ENCODE peak calls at places on chromosomes 7 and 10, in six cellular contexts. G is ovary, A is stomach, I is upper lobe of left lung, S is transverse colon, Y is A549. N is an unnamed sample. For H3K4me1, the result is how much of the 10 kb centered on the place peaks cover.

GRCh38 chr10:49768329-49768728 is 6.2 kb upstream of the OGDHL start:
- DNase-seq in A (no peak), G (no peak), S (no peak), Y (no peak), I (peak), N (no peak)

GRCh38 chr10:61749271-61749670 is 86.5 kb downstream of the CABCOCO1 start:
- DNase-seq in A (no peak), Y (no peak), S (no peak), G (no peak), I (no peak), N (no peak)

GRCh38 chr7:94041529-94041928 is 37.4 kb upstream of the BET1 start:
- DNase-seq in G (no peak), Y (no peak), A (no peak), S (no peak), I (no peak), N (no peak)

GRCh38 chr10:131943021-131943814 is 38.5 kb downstream of the BNIP3 start:
- DNase-seq in A (peak), Y (peak), G (no peak), I (no peak), S (no peak), N (no peak)

GRCh38 chr7:7761974-7762769 is 43.8 kb upstream of the RPA3 start:
- DNase-seq in G (no peak), S (no peak), A (no peak), I (no peak), Y (no peak), N (no peak)

GRCh38 chr10:24618401-24618800 is 105.3 kb downstream of the ARHGAP21 start:
- DNase-seq in I (no peak), G (no peak), Y (no peak), S (no peak), A (no peak), N (no peak)

GRCh38 chr7:81549484-81550016 is 220.3 kb downstream of the HGF start:
- DNase-seq in G (no peak), S (no peak), A (no peak), Y (no peak), I (no peak), N (no peak)

GRCh38 chr10:59880976-59881510 is 25.3 kb downstream of the CCDC6 start:
- DNase-seq in I (no peak), S (no peak), Y (no peak), A (no peak), G (no peak), N (no peak)

GRCh38 chr10:70302292-70302691 is 18.5 kb upstream of the NPFFR1 start:
- DNase-seq in S (no peak), Y (no peak), A (no peak), G (no peak), I (no peak), N (no peak)

GRCh38 chr7:831596-832291 is 532 bp upstream of the SUN1 start:
- DNase-seq in G (no peak), S (no peak), Y (peak), A (no peak), I (no peak), N (no peak)

GRCh38 chr7:127484954-127485353 is 92.4 kb upstream of the ZNF800 start:
- DNase-seq in G (no peak), A (no peak), I (peak), Y (no peak), S (no peak), N (no peak)

GRCh38 chr10:69492746-69493462 is 41.6 kb downstream of the TSPAN15 start:
- DNase-seq in G (no peak), I (no peak), Y (no peak), A (no peak), S (no peak), N (no peak)

GRCh38 chr7:50805425-50806130 is 22.9 kb upstream of the GRB10 start:
- DNase-seq in A (no peak), I (no peak), S (no peak), G (no peak), Y (no peak), N (no peak)

GRCh38 chr10:79044846-79045245 is 23.9 kb upstream of the ZMIZ1 start:
- DNase-seq in A (no peak), S (no peak), I (no peak), G (peak), Y (no peak), N (no peak)

GRCh38 chr7:94763268-94763667 is 107.3 kb upstream of the SGCE start:
- DNase-seq in A (no peak), S (no peak), G (no peak), Y (no peak), I (no peak), N (no peak)

GRCh38 chr7:77368974-77369373 is 47.2 kb downstream of the GSAP start:
- DNase-seq in I (no peak), S (no peak), A (no peak), G (no peak), Y (no peak), N (no peak)

GRCh38 chr10:450463-450862 is 239.0 kb downstream of the DIP2C start:
- DNase-seq in G (no peak), A (no peak), Y (no peak), S (no peak), I (no peak), N (no peak)

GRCh38 chr7:101162551-101163280 is 2.7 kb downstream of the VGF start:
- DNase-seq in G (no peak), S (peak), Y (no peak), I (peak), A (no peak), N (no peak)

GRCh38 chr7:84614821-84615506 is 420.4 kb upstream of the SEMA3A start:
- DNase-seq in G (no peak), A (no peak), S (no peak), I (no peak), Y (no peak), N (no peak)

GRCh38 chr10:35127289-35127891 is 744 bp downstream of the CREM start:
- DNase-seq in I (no peak), G (peak), Y (peak), S (peak), A (peak), N (peak)

GRCh38 chr10:35633006-35633980 is 8.8 kb downstream of the FZD8 start:
- DNase-seq in S (no peak), Y (no peak), A (no peak), G (no peak), I (no peak), N (no peak)

DNA sequence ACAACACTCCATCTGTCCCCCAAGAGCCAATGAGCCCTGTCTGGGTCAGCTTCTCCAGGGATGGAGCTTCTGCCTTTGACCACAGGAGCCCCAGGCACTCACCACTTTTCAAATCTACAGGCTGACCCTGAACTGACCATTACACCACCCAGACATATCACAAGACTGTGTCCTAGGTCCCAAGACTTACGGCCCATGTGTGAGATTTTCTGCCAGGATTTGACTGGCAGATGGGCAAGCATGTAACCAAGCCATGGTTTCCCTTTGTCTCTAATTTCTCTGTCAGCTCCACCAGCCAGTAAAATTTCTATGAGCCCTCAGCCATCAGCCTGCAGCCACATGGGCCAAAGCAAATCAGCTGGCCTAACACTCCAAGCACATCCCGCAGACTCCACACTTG is 92.5 kb downstream of the SH3PXD2A start:
- DNase-seq in A (no peak), Y (no peak), S (no peak), I (no peak), G (no peak), N (no peak)
- H3K4me1 ChIP-seq in A (half or more), Y (half or more), S (under half), I (half or more), G (under half), N (half or more)

DNA sequence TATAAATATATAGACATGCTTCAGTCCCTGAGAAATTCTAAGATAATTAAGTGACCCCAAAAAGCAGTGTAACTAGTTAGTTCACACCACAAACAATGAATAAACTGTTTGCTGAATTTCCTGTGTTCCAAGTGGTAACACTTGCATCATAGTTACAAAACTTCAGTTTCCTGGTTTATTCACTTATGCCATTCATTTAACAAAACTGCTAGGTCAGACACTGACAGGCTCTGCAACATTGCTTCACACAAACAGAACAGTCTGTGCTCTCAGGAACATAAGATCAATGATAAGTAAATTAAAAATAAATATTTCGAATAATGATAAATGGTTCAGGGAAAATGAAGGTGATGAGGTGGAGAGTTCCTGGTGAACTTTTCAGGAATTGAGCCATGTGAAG is 133.3 kb upstream of the NAMPT start:
- DNase-seq in G (no peak), Y (no peak), A (no peak), S (no peak), I (no peak), N (no peak)
- TF ChIP-seq EP300 in G (peak), Y (no peak), A (peak), S (peak), I (peak), N (peak)

DNA sequence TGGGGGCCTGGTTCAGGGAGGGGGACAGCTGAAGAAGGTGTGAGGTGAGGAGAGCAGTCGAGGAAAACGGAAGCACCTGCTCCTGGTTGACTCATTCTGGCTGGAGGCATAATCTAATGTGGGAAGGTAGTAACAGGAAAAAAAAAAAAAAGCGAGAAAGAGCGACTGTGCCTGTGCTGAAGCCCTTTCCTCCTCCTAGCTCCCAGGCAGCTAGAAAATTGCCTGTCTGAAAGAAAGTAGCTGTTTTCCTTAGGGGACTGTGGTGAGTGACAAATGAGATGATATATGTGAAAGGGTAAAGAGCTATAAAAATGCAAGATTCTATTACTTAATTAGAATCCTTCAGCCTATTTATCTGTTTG is 4.9 kb upstream of the MEST start:
- DNase-seq in S (no peak), G (no peak), I (no peak), Y (no peak), A (no peak), N (no peak)
- H3K27ac ChIP-seq in S (peak), G (peak), I (no peak), Y (peak), A (peak), N (no peak)

GRCh38 chr7:129832701-129833227 is 120.0 kb downstream of the UBE2H start:
- DNase-seq in S (no peak), A (no peak), G (no peak), I (no peak), Y (no peak), N (no peak)
- H3K4me1 ChIP-seq in S (under half), A (under half), G (under half), I (under half), Y (under half), N (under half)

GRCh38 chr10:72259491-72260214 is 14.1 kb upstream of the DDIT4 start:
- DNase-seq in G (no peak), Y (no peak), I (no peak), S (no peak), A (no peak), N (no peak)

GRCh38 chr10:72260215-72260587 is 13.5 kb upstream of the DDIT4 start:
- DNase-seq in S (peak), A (peak), I (no peak), Y (no peak), G (no peak), N (no peak)

GRCh38 chr10:72261323-72262018 is 12.3 kb upstream of the DDIT4 start:
- DNase-seq in I (no peak), Y (no peak), G (no peak), A (peak), S (peak), N (no peak)

GRCh38 chr10:72258617-72259016 is 15.1 kb upstream of the DDIT4 start:
- DNase-seq in G (no peak), S (no peak), A (no peak), Y (no peak), I (no peak), N (no peak)

DNA sequence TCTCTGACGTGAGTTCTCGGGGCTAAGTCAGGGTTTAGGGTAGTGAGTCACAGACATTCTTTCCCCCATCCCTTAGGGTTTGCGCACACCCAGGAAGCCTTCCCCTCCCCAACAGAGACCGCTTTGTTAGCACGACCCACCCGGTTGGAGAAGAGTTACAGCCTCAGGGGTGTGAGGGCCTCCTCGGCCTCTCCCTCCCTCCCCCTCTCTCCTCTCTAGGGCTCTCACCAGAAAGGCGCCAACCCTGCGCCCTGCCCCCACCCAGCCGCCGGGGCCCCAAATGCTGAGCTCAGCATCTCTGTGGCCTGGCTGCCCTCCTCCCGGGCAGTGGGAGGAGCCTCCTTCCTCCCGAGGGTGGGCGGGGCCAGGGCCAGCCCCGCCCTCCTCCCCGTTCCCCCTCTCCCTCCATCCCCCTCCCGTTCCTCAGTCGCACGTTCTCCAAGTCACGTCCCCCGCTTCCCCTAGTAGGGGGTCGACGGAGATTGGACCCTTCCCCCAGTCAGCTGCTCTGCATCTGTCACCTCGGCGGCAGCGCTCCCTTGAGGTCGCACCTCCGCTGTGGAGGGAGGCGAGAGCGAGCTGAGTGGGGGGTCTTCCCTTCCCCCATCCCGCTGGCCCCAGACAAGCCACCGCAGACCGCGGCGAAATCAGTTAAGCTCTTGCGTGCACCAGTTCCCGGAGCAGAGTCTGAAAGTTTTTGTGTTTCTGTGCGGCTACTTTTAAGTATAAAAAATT is 13.0 kb upstream of the DDIT4 start:
- DNase-seq in I (peak), Y (peak), G (peak), S (peak), A (peak), N (peak)
- TF ChIP-seq EP300 in I (peak), Y (peak), G (peak), S (no peak), A (peak), N (no peak)

GRCh38 chr7:157397751-157398691 is 61.2 kb downstream of the DNAJB6 start:
- DNase-seq in I (no peak), A (peak), S (peak), G (no peak), Y (peak), N (no peak)
- H3K27ac ChIP-seq in I (peak), A (peak), S (peak), G (no peak), Y (peak), N (peak)

GRCh38 chr10:119536508-119536837 is 6.0 kb downstream of the RGS10 start:
- DNase-seq in Y (no peak), S (no peak), I (no peak), A (no peak), G (no peak), N (no peak)
- H3K4me1 ChIP-seq in Y (under half), S (under half), I (under half), A (half or more), G (under half), N (half or more)